ENCODE peak calls at places on chromosome 20, in four cellular contexts. D is K562; C is adrenal gland; L is CD4-positive, alpha-beta T cell. W is an unnamed sample.

GRCh38 chr20:31565699-31566331 is 39.3 kb upstream of the ID1 start:
- DNase-seq in D (no peak), C (no peak), L (no peak), W (no peak)

GRCh38 chr20:56249244-56249955 is 868 bp downstream of the MC3R start:
- DNase-seq in D (peak), C (no peak), L (no peak), W (no peak)

GRCh38 chr20:47464380-47465101 is 37.1 kb upstream of the NCOA3 start:
- DNase-seq in D (peak), C (peak), L (no peak), W (peak)

GRCh38 chr20:47317127-47317895 is 39.2 kb downstream of the ZMYND8 start:
- DNase-seq in D (peak), C (peak), L (peak), W (peak)

GRCh38 chr20:33788351-33789049 is 22.6 kb upstream of the CHMP4B start:
- DNase-seq in D (no peak), C (no peak), L (no peak), W (no peak)

GRCh38 chr20:31819083-31819784 is at the start of gene MYLK2:
- DNase-seq in D (no peak), C (no peak), L (no peak), W (no peak)

GRCh38 chr20:4999788-5000187 is 1.5 kb downstream of the SLC23A2 start:
- DNase-seq in D (no peak), C (no peak), L (no peak), W (no peak)

GRCh38 chr20:39206899-39207564 is 244.9 kb downstream of the DHX35 start:
- DNase-seq in D (no peak), C (peak), L (no peak), W (no peak)

GRCh38 chr20:31239139-31239538 is 18.3 kb upstream of the DEFB115 start:
- DNase-seq in D (no peak), C (no peak), L (no peak), W (no peak)

GRCh38 chr20:17343091-17343490 is 116.3 kb downstream of the PCSK2 start:
- DNase-seq in D (no peak), C (no peak), L (no peak), W (no peak)

GRCh38 chr20:47758517-47759450 is 26.5 kb downstream of the SULF2 start:
- DNase-seq in D (no peak), C (peak), L (no peak), W (no peak)

GRCh38 chr20:45041464-45042337 is 59.2 kb downstream of the KCNS1 start:
- DNase-seq in D (no peak), C (no peak), L (no peak), W (no peak)

GRCh38 chr20:38625896-38626295 is 24.3 kb downstream of the ARHGAP40 start:
- DNase-seq in D (no peak), C (no peak), L (no peak), W (no peak)

GRCh38 chr20:16537918-16538317 is 35.3 kb downstream of the KIF16B start:
- DNase-seq in D (no peak), C (no peak), L (no peak), W (no peak)

GRCh38 chr20:9172908-9173307 is 104.0 kb downstream of the PLCB4 start:
- DNase-seq in D (peak), C (no peak), L (no peak), W (no peak)
- TF ChIP-seq CTCF in D (peak), C (no peak), L (no peak), W (no peak)

GRCh38 chr20:52382931-52383330 is 191.4 kb upstream of the ZFP64 start:
- DNase-seq in D (no peak), C (no peak), L (no peak), W (no peak)
- H3K27ac ChIP-seq in D (no peak), C (no peak), L (no peak), W (no peak)

GRCh38 chr20:63496404-63497120 is 2.3 kb downstream of the EEF1A2 start:
- DNase-seq in D (no peak), C (no peak), L (no peak), W (no peak)
- TF ChIP-seq CTCF in D (no peak), C (no peak), L (peak), W (peak)

GRCh38 chr20:58471835-58472164 is 43.4 kb downstream of the APCDD1L start:
- DNase-seq in D (no peak), C (no peak), L (no peak), W (no peak)
- H3K27ac ChIP-seq in D (no peak), C (no peak), L (no peak), W (no peak)

GRCh38 chr20:22106308-22106938 is 401.0 kb downstream of the PAX1 start:
- DNase-seq in D (peak), C (no peak), L (no peak), W (no peak)
- TF ChIP-seq CTCF in D (peak), C (peak), L (no peak), W (peak)

DNA sequence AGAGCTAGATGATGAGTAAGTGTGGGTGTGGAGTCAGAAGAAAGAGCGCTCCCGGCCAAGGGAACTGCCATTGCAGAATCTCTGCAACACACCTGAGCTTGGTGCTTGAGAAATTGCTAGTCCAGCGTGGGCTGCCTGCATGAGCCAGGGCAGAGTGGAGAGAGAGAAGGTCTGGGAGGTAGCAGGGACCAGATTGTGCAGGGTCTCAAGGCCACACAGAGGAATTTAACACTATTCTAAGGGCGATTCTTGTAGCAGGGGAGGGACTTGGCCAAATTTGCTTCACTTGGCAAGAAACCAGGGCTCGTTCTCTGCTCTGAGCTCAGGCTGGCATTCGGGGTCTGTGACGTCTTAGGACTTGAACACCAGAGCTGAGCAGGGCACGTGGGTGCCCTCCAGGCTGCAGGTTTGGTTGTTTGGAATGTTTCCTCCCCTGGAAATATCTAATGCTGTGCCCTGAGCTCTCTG is 53.5 kb downstream of the BCAS4 start:
- DNase-seq in D (no peak), C (peak), L (no peak), W (peak)
- H3K27ac ChIP-seq in D (no peak), C (no peak), L (no peak), W (peak)

DNA sequence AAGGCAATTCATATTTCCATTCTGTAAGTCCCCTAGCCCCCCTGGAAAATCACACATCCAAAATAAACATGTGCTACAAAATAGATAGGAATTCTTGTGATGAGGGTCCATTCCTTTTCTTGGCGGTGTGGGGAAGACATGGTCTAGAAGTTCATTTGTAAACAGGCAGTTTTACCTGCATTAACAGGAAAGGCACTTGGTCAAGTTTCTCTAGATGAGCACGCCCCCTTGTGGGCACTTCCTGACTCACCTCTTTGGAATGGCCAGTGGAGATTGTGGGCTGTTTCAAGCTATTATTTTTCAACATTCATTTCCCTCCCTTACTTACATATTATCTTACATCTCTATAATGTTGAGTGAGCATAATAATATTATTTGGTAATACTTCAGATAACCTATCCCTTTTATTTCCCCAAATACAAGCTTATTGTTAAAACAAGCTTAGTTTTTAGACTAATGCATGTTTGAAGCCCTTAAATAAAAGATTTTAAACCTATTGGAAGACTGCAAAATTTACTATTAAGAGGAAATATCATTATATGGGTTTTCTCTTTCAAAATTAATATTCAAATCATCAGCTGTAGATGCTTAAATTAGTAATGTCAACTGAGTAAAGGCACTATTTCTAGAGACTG is 92.1 kb downstream of the TASP1 start:
- DNase-seq in D (peak), C (peak), L (peak), W (peak)
- TF ChIP-seq CTCF in D (peak), C (peak), L (peak), W (peak)

GRCh38 chr20:49292010-49292409 is 14.2 kb upstream of the ZNFX1 start:
- DNase-seq in D (peak), C (no peak), L (no peak), W (no peak)
- H3K27ac ChIP-seq in D (peak), C (no peak), L (no peak), W (no peak)

GRCh38 chr20:1267809-1268374 is 1.8 kb downstream of the SNPH start:
- DNase-seq in D (no peak), C (no peak), L (no peak), W (no peak)

GRCh38 chr20:1265916-1266166 is 253 bp upstream of the SNPH start:
- DNase-seq in D (no peak), C (no peak), L (no peak), W (no peak)

GRCh38 chr20:1265226-1265915 is 723 bp upstream of the SNPH start:
- DNase-seq in D (peak), C (no peak), L (no peak), W (no peak)

GRCh38 chr20:1267161-1267560 is 1.1 kb downstream of the SNPH start:
- DNase-seq in D (no peak), C (no peak), L (no peak), W (no peak)

GRCh38 chr20:1266167-1266973 is at the start of gene SNPH:
- DNase-seq in D (peak), C (peak), L (peak), W (no peak)
- TF ChIP-seq CTCF in D (no peak), C (no peak), L (no peak), W (no peak)

GRCh38 chr20:6735913-6736845 is 31.3 kb upstream of the BMP2 start:
- DNase-seq in D (no peak), C (no peak), L (no peak), W (no peak)

GRCh38 chr20:6731951-6732580 is 35.4 kb upstream of the BMP2 start:
- DNase-seq in D (no peak), C (peak), L (no peak), W (peak)

GRCh38 chr20:6733965-6734364 is 33.5 kb upstream of the BMP2 start:
- DNase-seq in D (no peak), C (no peak), L (no peak), W (no peak)

DNA sequence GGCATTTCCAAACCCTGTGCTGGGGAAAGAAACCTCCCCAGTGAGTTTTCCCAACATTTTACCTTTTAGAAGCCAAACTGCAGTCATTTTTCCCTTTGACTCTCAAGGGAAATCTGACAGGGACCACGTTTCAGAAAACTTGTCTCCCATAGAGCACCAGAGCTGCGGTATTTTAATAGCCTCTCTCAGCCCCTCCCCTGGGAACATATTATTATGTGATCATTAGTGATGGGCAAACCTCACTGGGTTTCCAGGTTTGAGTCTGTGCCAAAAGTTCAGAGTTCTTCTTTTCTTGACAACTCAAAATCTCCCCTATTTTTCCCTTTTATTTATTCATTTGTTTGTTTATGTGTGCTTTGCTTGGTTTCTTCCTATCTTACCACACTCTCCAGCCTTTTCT is 36.6 kb upstream of the BMP2 start:
- DNase-seq in D (no peak), C (no peak), L (no peak), W (no peak)
- H3K27ac ChIP-seq in D (no peak), C (no peak), L (no peak), W (peak)